ENCODE peak calls at places on chromosomes 7 and 10, in ten cellular contexts. One of them, this sample, is unnamed.

GRCh38 chr7:116142850-116143249 is 67.5 kb upstream of the TES start:
- DNase-seq in ELF-1: no peak
- DNase-seq in tibial nerve: no peak
- DNase-seq in T-helper 2 cell: no peak
- DNase-seq in activated naive CD4-positive, alpha-beta T cell treated with Interleukin-2 at 50 U/mL for 16 hours: no peak
- DNase-seq in left kidney: no peak
- DNase-seq in right lobe of liver: no peak
- DNase-seq in DND-41: peak; percentile 76
- DNase-seq in stimulated activated CD4-positive, alpha-beta T cell treated with anti-CD3 and anti-CD28 coated beads, Interleukin-12 subunit alpha, Interleukin-12 subunit beta, amount 100 ng/mL, for 48 hours: no peak
- DNase-seq in Ammon's horn: no peak
- DNase-seq in this sample: no peak

GRCh38 chr10:44742169-44742732 is 168.9 kb upstream of the TMEM72 start:
- DNase-seq in left kidney: peak; percentile 94
- DNase-seq in stimulated activated CD4-positive, alpha-beta T cell treated with anti-CD3 and anti-CD28 coated beads, Interleukin-12 subunit alpha, Interleukin-12 subunit beta, amount 100 ng/mL, for 48 hours: no peak
- DNase-seq in right lobe of liver: no peak
- DNase-seq in ELF-1: no peak
- DNase-seq in Ammon's horn: no peak
- DNase-seq in activated naive CD4-positive, alpha-beta T cell treated with Interleukin-2 at 50 U/mL for 16 hours: no peak
- DNase-seq in T-helper 2 cell: no peak
- DNase-seq in DND-41: no peak
- DNase-seq in tibial nerve: no peak
- DNase-seq in this sample: no peak

GRCh38 chr10:132938472-132939329 is 3.7 kb downstream of the CFAP46 start:
- DNase-seq in right lobe of liver: peak; percentile 39
- DNase-seq in activated naive CD4-positive, alpha-beta T cell treated with Interleukin-2 at 50 U/mL for 16 hours: peak; percentile 10
- DNase-seq in ELF-1: peak; percentile 88
- DNase-seq in T-helper 2 cell: no peak
- DNase-seq in stimulated activated CD4-positive, alpha-beta T cell treated with anti-CD3 and anti-CD28 coated beads, Interleukin-12 subunit alpha, Interleukin-12 subunit beta, amount 100 ng/mL, for 48 hours: no peak
- DNase-seq in Ammon's horn: no peak
- DNase-seq in tibial nerve: no peak
- DNase-seq in DND-41: peak; percentile 14
- DNase-seq in left kidney: peak; percentile 67
- DNase-seq in this sample: no peak

GRCh38 chr10:70119197-70119596 is 13.4 kb downstream of the AIFM2 start:
- DNase-seq in tibial nerve: no peak
- DNase-seq in left kidney: no peak
- DNase-seq in DND-41: no peak
- DNase-seq in stimulated activated CD4-positive, alpha-beta T cell treated with anti-CD3 and anti-CD28 coated beads, Interleukin-12 subunit alpha, Interleukin-12 subunit beta, amount 100 ng/mL, for 48 hours: no peak
- DNase-seq in right lobe of liver: no peak
- DNase-seq in ELF-1: no peak
- DNase-seq in T-helper 2 cell: no peak
- DNase-seq in activated naive CD4-positive, alpha-beta T cell treated with Interleukin-2 at 50 U/mL for 16 hours: no peak
- DNase-seq in Ammon's horn: no peak
- DNase-seq in this sample: no peak

GRCh38 chr7:54778696-54779285 is 19.8 kb upstream of the SEC61G start:
- DNase-seq in right lobe of liver: no peak
- DNase-seq in activated naive CD4-positive, alpha-beta T cell treated with Interleukin-2 at 50 U/mL for 16 hours: no peak
- DNase-seq in left kidney: no peak
- DNase-seq in tibial nerve: no peak
- DNase-seq in ELF-1: no peak
- DNase-seq in DND-41: no peak
- DNase-seq in Ammon's horn: no peak
- DNase-seq in stimulated activated CD4-positive, alpha-beta T cell treated with anti-CD3 and anti-CD28 coated beads, Interleukin-12 subunit alpha, Interleukin-12 subunit beta, amount 100 ng/mL, for 48 hours: no peak
- DNase-seq in T-helper 2 cell: no peak
- DNase-seq in this sample: no peak

GRCh38 chr7:157386979-157387800 is 50.4 kb downstream of the DNAJB6 start:
- DNase-seq in activated naive CD4-positive, alpha-beta T cell treated with Interleukin-2 at 50 U/mL for 16 hours: peak; percentile 87
- DNase-seq in stimulated activated CD4-positive, alpha-beta T cell treated with anti-CD3 and anti-CD28 coated beads, Interleukin-12 subunit alpha, Interleukin-12 subunit beta, amount 100 ng/mL, for 48 hours: peak; percentile 83
- DNase-seq in right lobe of liver: peak; percentile 78
- DNase-seq in Ammon's horn: peak; percentile 81
- DNase-seq in ELF-1: peak; percentile 95
- DNase-seq in left kidney: peak; percentile 89
- DNase-seq in tibial nerve: peak; percentile 84
- DNase-seq in DND-41: peak; percentile 86
- DNase-seq in T-helper 2 cell: peak; percentile 81
- DNase-seq in this sample: peak; percentile 75

GRCh38 chr7:105000190-105000589 is 13.8 kb upstream of the KMT2E start:
- DNase-seq in Ammon's horn: no peak
- DNase-seq in right lobe of liver: no peak
- DNase-seq in left kidney: no peak
- DNase-seq in DND-41: no peak
- DNase-seq in ELF-1: no peak
- DNase-seq in T-helper 2 cell: no peak
- DNase-seq in stimulated activated CD4-positive, alpha-beta T cell treated with anti-CD3 and anti-CD28 coated beads, Interleukin-12 subunit alpha, Interleukin-12 subunit beta, amount 100 ng/mL, for 48 hours: no peak
- DNase-seq in activated naive CD4-positive, alpha-beta T cell treated with Interleukin-2 at 50 U/mL for 16 hours: no peak
- DNase-seq in tibial nerve: no peak
- DNase-seq in this sample: no peak

GRCh38 chr10:26555719-26556368 is 117.7 kb downstream of the APBB1IP start:
- DNase-seq in DND-41: no peak
- DNase-seq in left kidney: no peak
- DNase-seq in T-helper 2 cell: no peak
- DNase-seq in ELF-1: no peak
- DNase-seq in activated naive CD4-positive, alpha-beta T cell treated with Interleukin-2 at 50 U/mL for 16 hours: no peak
- DNase-seq in tibial nerve: peak; percentile 93
- DNase-seq in right lobe of liver: peak; percentile 73
- DNase-seq in Ammon's horn: peak; percentile 22
- DNase-seq in stimulated activated CD4-positive, alpha-beta T cell treated with anti-CD3 and anti-CD28 coated beads, Interleukin-12 subunit alpha, Interleukin-12 subunit beta, amount 100 ng/mL, for 48 hours: no peak
- DNase-seq in this sample: peak; percentile 35

GRCh38 chr7:140230517-140230861 is 53.7 kb upstream of the KDM7A start:
- DNase-seq in T-helper 2 cell: peak; percentile 69
- DNase-seq in activated naive CD4-positive, alpha-beta T cell treated with Interleukin-2 at 50 U/mL for 16 hours: peak; percentile 79
- DNase-seq in tibial nerve: no peak
- DNase-seq in stimulated activated CD4-positive, alpha-beta T cell treated with anti-CD3 and anti-CD28 coated beads, Interleukin-12 subunit alpha, Interleukin-12 subunit beta, amount 100 ng/mL, for 48 hours: peak; percentile 64
- DNase-seq in right lobe of liver: peak; percentile 71
- DNase-seq in ELF-1: no peak
- DNase-seq in left kidney: peak; percentile 57
- DNase-seq in Ammon's horn: no peak
- DNase-seq in DND-41: peak; percentile 71
- DNase-seq in this sample: no peak

GRCh38 chr10:69721690-69722310 is 79.9 kb upstream of the COL13A1 start:
- DNase-seq in left kidney: peak; percentile 93
- DNase-seq in ELF-1: peak; percentile 92
- DNase-seq in T-helper 2 cell: no peak
- DNase-seq in tibial nerve: no peak
- DNase-seq in right lobe of liver: no peak
- DNase-seq in stimulated activated CD4-positive, alpha-beta T cell treated with anti-CD3 and anti-CD28 coated beads, Interleukin-12 subunit alpha, Interleukin-12 subunit beta, amount 100 ng/mL, for 48 hours: no peak
- DNase-seq in Ammon's horn: no peak
- DNase-seq in DND-41: no peak
- DNase-seq in activated naive CD4-positive, alpha-beta T cell treated with Interleukin-2 at 50 U/mL for 16 hours: no peak
- DNase-seq in this sample: no peak

GRCh38 chr10:24513155-24513554 is 210.5 kb downstream of the ARHGAP21 start:
- DNase-seq in activated naive CD4-positive, alpha-beta T cell treated with Interleukin-2 at 50 U/mL for 16 hours: no peak
- DNase-seq in left kidney: peak; percentile 43
- DNase-seq in right lobe of liver: no peak
- DNase-seq in stimulated activated CD4-positive, alpha-beta T cell treated with anti-CD3 and anti-CD28 coated beads, Interleukin-12 subunit alpha, Interleukin-12 subunit beta, amount 100 ng/mL, for 48 hours: no peak
- DNase-seq in ELF-1: peak; percentile 41
- DNase-seq in T-helper 2 cell: no peak
- DNase-seq in Ammon's horn: peak; percentile 37
- DNase-seq in tibial nerve: no peak
- DNase-seq in DND-41: no peak
- DNase-seq in this sample: no peak

GRCh38 chr7:128161466-128162125 is 79.5 kb upstream of the LEP start:
- DNase-seq in Ammon's horn: no peak
- DNase-seq in right lobe of liver: no peak
- DNase-seq in tibial nerve: no peak
- DNase-seq in T-helper 2 cell: no peak
- DNase-seq in left kidney: no peak
- DNase-seq in ELF-1: no peak
- DNase-seq in stimulated activated CD4-positive, alpha-beta T cell treated with anti-CD3 and anti-CD28 coated beads, Interleukin-12 subunit alpha, Interleukin-12 subunit beta, amount 100 ng/mL, for 48 hours: no peak
- DNase-seq in activated naive CD4-positive, alpha-beta T cell treated with Interleukin-2 at 50 U/mL for 16 hours: no peak
- DNase-seq in DND-41: no peak
- DNase-seq in this sample: no peak

GRCh38 chr7:1569440-1569832 is 396 bp downstream of the PSMG3 start:
- DNase-seq in ELF-1: no peak
- DNase-seq in activated naive CD4-positive, alpha-beta T cell treated with Interleukin-2 at 50 U/mL for 16 hours: no peak
- DNase-seq in Ammon's horn: no peak
- DNase-seq in tibial nerve: no peak
- DNase-seq in DND-41: no peak
- DNase-seq in T-helper 2 cell: no peak
- DNase-seq in left kidney: no peak
- DNase-seq in right lobe of liver: no peak
- DNase-seq in stimulated activated CD4-positive, alpha-beta T cell treated with anti-CD3 and anti-CD28 coated beads, Interleukin-12 subunit alpha, Interleukin-12 subunit beta, amount 100 ng/mL, for 48 hours: no peak
- DNase-seq in this sample: no peak

GRCh38 chr7:73648593-73649332 is 18.9 kb upstream of the VPS37D start:
- DNase-seq in right lobe of liver: no peak
- DNase-seq in stimulated activated CD4-positive, alpha-beta T cell treated with anti-CD3 and anti-CD28 coated beads, Interleukin-12 subunit alpha, Interleukin-12 subunit beta, amount 100 ng/mL, for 48 hours: no peak
- DNase-seq in T-helper 2 cell: no peak
- DNase-seq in ELF-1: no peak
- DNase-seq in left kidney: peak; percentile 21
- DNase-seq in Ammon's horn: no peak
- DNase-seq in DND-41: no peak
- DNase-seq in tibial nerve: no peak
- DNase-seq in activated naive CD4-positive, alpha-beta T cell treated with Interleukin-2 at 50 U/mL for 16 hours: no peak
- DNase-seq in this sample: no peak

GRCh38 chr10:62433901-62434300 is 59.7 kb downstream of the ZNF365 start:
- DNase-seq in ELF-1: no peak
- DNase-seq in T-helper 2 cell: no peak
- DNase-seq in stimulated activated CD4-positive, alpha-beta T cell treated with anti-CD3 and anti-CD28 coated beads, Interleukin-12 subunit alpha, Interleukin-12 subunit beta, amount 100 ng/mL, for 48 hours: no peak
- DNase-seq in activated naive CD4-positive, alpha-beta T cell treated with Interleukin-2 at 50 U/mL for 16 hours: no peak
- DNase-seq in DND-41: no peak
- DNase-seq in right lobe of liver: no peak
- DNase-seq in tibial nerve: no peak
- DNase-seq in left kidney: no peak
- DNase-seq in Ammon's horn: no peak
- DNase-seq in this sample: no peak

GRCh38 chr10:105063796-105064195 is 422.7 kb downstream of the SORCS3 start:
- DNase-seq in stimulated activated CD4-positive, alpha-beta T cell treated with anti-CD3 and anti-CD28 coated beads, Interleukin-12 subunit alpha, Interleukin-12 subunit beta, amount 100 ng/mL, for 48 hours: peak; percentile 15
- DNase-seq in right lobe of liver: no peak
- DNase-seq in ELF-1: peak; percentile 55
- DNase-seq in Ammon's horn: peak; percentile 63
- DNase-seq in T-helper 2 cell: no peak
- DNase-seq in DND-41: peak; percentile 8
- DNase-seq in left kidney: peak; percentile 85
- DNase-seq in activated naive CD4-positive, alpha-beta T cell treated with Interleukin-2 at 50 U/mL for 16 hours: no peak
- DNase-seq in tibial nerve: no peak
- DNase-seq in this sample: no peak

GRCh38 chr7:117777335-117778150 is 95.7 kb downstream of the CTTNBP2 start:
- DNase-seq in left kidney: peak; percentile 43
- DNase-seq in T-helper 2 cell: no peak
- DNase-seq in activated naive CD4-positive, alpha-beta T cell treated with Interleukin-2 at 50 U/mL for 16 hours: no peak
- DNase-seq in ELF-1: no peak
- DNase-seq in stimulated activated CD4-positive, alpha-beta T cell treated with anti-CD3 and anti-CD28 coated beads, Interleukin-12 subunit alpha, Interleukin-12 subunit beta, amount 100 ng/mL, for 48 hours: no peak
- DNase-seq in tibial nerve: no peak
- DNase-seq in DND-41: no peak
- DNase-seq in Ammon's horn: no peak
- DNase-seq in right lobe of liver: no peak
- DNase-seq in this sample: no peak

GRCh38 chr7:87330316-87330715 is 15.1 kb upstream of the CROT start:
- DNase-seq in ELF-1: peak; percentile 8
- DNase-seq in stimulated activated CD4-positive, alpha-beta T cell treated with anti-CD3 and anti-CD28 coated beads, Interleukin-12 subunit alpha, Interleukin-12 subunit beta, amount 100 ng/mL, for 48 hours: no peak
- DNase-seq in activated naive CD4-positive, alpha-beta T cell treated with Interleukin-2 at 50 U/mL for 16 hours: no peak
- DNase-seq in left kidney: no peak
- DNase-seq in tibial nerve: no peak
- DNase-seq in DND-41: no peak
- DNase-seq in Ammon's horn: no peak
- DNase-seq in T-helper 2 cell: no peak
- DNase-seq in right lobe of liver: no peak
- DNase-seq in this sample: no peak

GRCh38 chr7:12757443-12757842 is 70.0 kb downstream of the ARL4A start:
- DNase-seq in tibial nerve: no peak
- DNase-seq in Ammon's horn: no peak
- DNase-seq in stimulated activated CD4-positive, alpha-beta T cell treated with anti-CD3 and anti-CD28 coated beads, Interleukin-12 subunit alpha, Interleukin-12 subunit beta, amount 100 ng/mL, for 48 hours: no peak
- DNase-seq in ELF-1: no peak
- DNase-seq in DND-41: no peak
- DNase-seq in left kidney: no peak
- DNase-seq in activated naive CD4-positive, alpha-beta T cell treated with Interleukin-2 at 50 U/mL for 16 hours: no peak
- DNase-seq in T-helper 2 cell: no peak
- DNase-seq in right lobe of liver: no peak
- DNase-seq in this sample: no peak

This sample was measured in thoracic aorta.